ENCODE peak calls at places on chromosomes 11 and 22, in six cellular contexts. One of them, this sample, is unnamed.

GRCh38 chr11:64894812-64895452 is 16.5 kb upstream of the EHD1 start:
- DNase-seq in H1: no peak
- DNase-seq in GM12878: no peak
- DNase-seq in transverse colon: no peak
- DNase-seq in stomach: no peak
- DNase-seq in suprapubic skin: no peak
- DNase-seq in this sample: no peak

GRCh38 chr11:28107331-28107725 is 628 bp downstream of the KIF18A start:
- DNase-seq in suprapubic skin: no peak
- DNase-seq in GM12878: peak
- DNase-seq in transverse colon: no peak
- DNase-seq in H1: no peak
- DNase-seq in stomach: no peak
- DNase-seq in this sample: no peak

GRCh38 chr11:111633756-111634362 is 31.6 kb downstream of the SIK2 start:
- DNase-seq in transverse colon: no peak
- DNase-seq in H1: no peak
- DNase-seq in suprapubic skin: no peak
- DNase-seq in GM12878: peak
- DNase-seq in stomach: no peak
- DNase-seq in this sample: no peak

GRCh38 chr11:26234451-26234850 is 97.5 kb upstream of the ANO3 start:
- DNase-seq in suprapubic skin: no peak
- DNase-seq in GM12878: no peak
- DNase-seq in H1: no peak
- DNase-seq in transverse colon: no peak
- DNase-seq in stomach: no peak
- DNase-seq in this sample: no peak

GRCh38 chr11:36155770-36156485 is 133.3 kb downstream of the COMMD9 start:
- DNase-seq in GM12878: no peak
- DNase-seq in transverse colon: no peak
- DNase-seq in suprapubic skin: no peak
- DNase-seq in stomach: no peak
- DNase-seq in H1: no peak
- DNase-seq in this sample: no peak

GRCh38 chr11:4459470-4459869 is 10.4 kb downstream of the OR52K2 start:
- DNase-seq in H1: no peak
- DNase-seq in transverse colon: peak
- DNase-seq in GM12878: no peak
- DNase-seq in suprapubic skin: no peak
- DNase-seq in stomach: no peak
- DNase-seq in this sample: no peak

GRCh38 chr11:5618807-5619206 is 6.0 kb upstream of the TRIM34 start:
- DNase-seq in transverse colon: no peak
- DNase-seq in stomach: no peak
- DNase-seq in suprapubic skin: no peak
- DNase-seq in GM12878: no peak
- DNase-seq in H1: no peak
- DNase-seq in this sample: no peak

GRCh38 chr11:61687420-61687819 is 7.2 kb downstream of the DAGLA start:
- DNase-seq in transverse colon: no peak
- DNase-seq in GM12878: no peak
- DNase-seq in H1: no peak
- DNase-seq in suprapubic skin: no peak
- DNase-seq in stomach: no peak
- DNase-seq in this sample: no peak

GRCh38 chr11:7651700-7652099 is 21.6 kb downstream of the CYB5R2 start:
- DNase-seq in GM12878: no peak
- DNase-seq in transverse colon: no peak
- DNase-seq in suprapubic skin: no peak
- DNase-seq in H1: no peak
- DNase-seq in stomach: no peak
- DNase-seq in this sample: no peak

GRCh38 chr22:45310331-45311032 is 748 bp downstream of the FAM118A start:
- DNase-seq in stomach: no peak
- DNase-seq in transverse colon: no peak
- DNase-seq in H1: no peak
- DNase-seq in GM12878: no peak
- DNase-seq in suprapubic skin: no peak
- DNase-seq in this sample: peak

GRCh38 chr22:45042263-45042662 is 32.5 kb upstream of the PHF21B start:
- DNase-seq in suprapubic skin: no peak
- DNase-seq in GM12878: no peak
- DNase-seq in transverse colon: no peak
- DNase-seq in stomach: no peak
- DNase-seq in H1: no peak
- DNase-seq in this sample: no peak

DNA sequence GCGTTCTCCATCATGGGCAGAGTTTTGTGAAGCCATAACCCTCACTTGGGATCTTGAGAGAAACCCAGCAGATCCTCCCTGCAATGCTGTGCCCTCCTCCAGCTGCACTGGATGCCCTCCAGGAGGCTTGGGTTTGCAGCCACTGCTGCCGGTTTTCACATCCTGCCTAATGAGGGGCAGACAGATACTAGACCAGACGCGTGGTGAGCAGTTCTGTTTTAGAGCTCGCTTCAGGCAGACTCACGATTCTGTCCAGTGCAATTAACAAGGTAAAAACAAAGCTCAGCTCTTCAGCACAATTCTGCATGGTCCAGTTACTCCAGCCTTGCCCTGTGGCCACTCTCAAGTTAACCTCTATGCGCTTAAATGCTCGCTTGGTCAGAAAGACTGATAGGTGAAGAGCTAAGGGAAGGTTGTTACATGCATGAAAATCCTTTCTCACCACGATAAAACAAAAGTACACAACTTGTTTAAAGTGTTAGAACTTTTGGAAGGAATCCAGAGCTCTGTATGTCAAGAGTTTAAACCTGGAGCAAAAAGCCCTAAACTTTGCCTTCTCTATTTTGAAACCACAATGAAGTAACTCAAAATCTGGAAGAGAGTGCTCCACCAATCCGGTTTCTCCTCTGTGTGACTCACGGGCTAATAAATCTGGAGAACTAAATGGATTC is 292.3 kb upstream of the FAT3 start:
- DNase-seq in H1: no peak
- DNase-seq in transverse colon: no peak
- DNase-seq in suprapubic skin: no peak
- DNase-seq in stomach: no peak
- DNase-seq in GM12878: no peak
- DNase-seq in this sample: no peak
- TF ChIP-seq POLR2AphosphoS5 in H1: no peak
- TF ChIP-seq POLR2AphosphoS5 in transverse colon: no peak
- TF ChIP-seq POLR2AphosphoS5 in suprapubic skin: no peak
- TF ChIP-seq POLR2AphosphoS5 in stomach: no peak
- TF ChIP-seq POLR2AphosphoS5 in GM12878: no peak
- TF ChIP-seq POLR2AphosphoS5 in this sample: no peak

DNA sequence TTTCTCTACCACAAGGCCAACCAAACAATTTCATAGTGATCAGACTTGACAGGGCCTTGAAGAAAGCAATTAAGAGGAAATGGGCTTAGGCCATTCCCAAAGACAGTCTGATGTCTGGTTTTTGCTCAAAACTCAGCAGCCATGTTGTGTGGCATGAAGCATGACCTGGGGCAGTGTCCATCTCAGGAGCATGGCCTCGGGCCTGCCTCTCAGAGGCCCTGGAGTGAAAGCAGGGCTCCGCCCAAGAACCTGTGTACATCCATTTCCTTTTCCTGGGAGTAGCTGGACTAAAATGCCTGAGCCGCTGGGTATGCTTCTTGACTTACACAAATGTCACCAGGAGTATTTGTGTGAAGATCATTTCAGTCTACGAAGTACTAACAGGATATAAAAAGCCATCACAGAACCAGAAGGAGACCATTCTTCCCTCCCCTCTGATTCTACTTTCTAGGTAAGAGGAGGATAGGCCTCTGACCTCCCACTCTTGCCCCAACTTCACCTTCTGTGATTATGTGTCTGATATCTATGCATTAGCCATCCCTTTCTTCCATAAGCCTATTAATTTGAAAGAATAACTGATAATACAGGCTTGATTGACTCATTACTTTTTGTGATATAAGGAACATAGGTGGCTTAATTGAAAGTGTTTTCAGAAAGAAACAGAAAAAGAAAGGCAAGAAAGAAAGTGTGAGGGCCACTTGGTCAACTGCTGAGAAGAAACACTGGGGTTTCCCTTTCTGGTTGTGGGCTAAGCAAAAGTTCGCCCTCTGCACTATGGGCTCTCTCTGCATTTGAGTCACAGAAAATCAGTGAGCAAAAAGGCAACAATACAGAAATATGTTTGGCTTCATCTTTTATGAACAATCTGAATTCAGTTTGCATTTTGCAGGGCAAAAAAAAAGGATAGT is 188.5 kb upstream of the MTMR2 start:
- DNase-seq in GM12878: peak
- DNase-seq in transverse colon: no peak
- DNase-seq in stomach: no peak
- DNase-seq in suprapubic skin: no peak
- DNase-seq in H1: no peak
- DNase-seq in this sample: no peak
- H3K4me3 ChIP-seq in GM12878: no peak
- H3K4me3 ChIP-seq in transverse colon: no peak
- H3K4me3 ChIP-seq in stomach: no peak
- H3K4me3 ChIP-seq in suprapubic skin: no peak
- H3K4me3 ChIP-seq in H1: no peak
- H3K4me3 ChIP-seq in this sample: no peak

GRCh38 chr11:83056204-83056603 is 15.5 kb downstream of the RAB30 start:
- DNase-seq in H1: no peak
- DNase-seq in transverse colon: no peak
- DNase-seq in suprapubic skin: no peak
- DNase-seq in GM12878: no peak
- DNase-seq in stomach: no peak
- DNase-seq in this sample: no peak

GRCh38 chr11:83054904-83055380 is 16.8 kb downstream of the RAB30 start:
- DNase-seq in stomach: no peak
- DNase-seq in transverse colon: no peak
- DNase-seq in H1: no peak
- DNase-seq in suprapubic skin: no peak
- DNase-seq in GM12878: no peak
- DNase-seq in this sample: no peak

GRCh38 chr11:83054001-83054400 is 17.7 kb downstream of the RAB30 start:
- DNase-seq in suprapubic skin: no peak
- DNase-seq in stomach: no peak
- DNase-seq in H1: no peak
- DNase-seq in GM12878: no peak
- DNase-seq in transverse colon: no peak
- DNase-seq in this sample: no peak

GRCh38 chr11:83047515-83048225 is 24.0 kb downstream of the RAB30 start:
- DNase-seq in stomach: no peak
- DNase-seq in GM12878: no peak
- DNase-seq in transverse colon: no peak
- DNase-seq in suprapubic skin: no peak
- DNase-seq in H1: no peak
- DNase-seq in this sample: no peak

GRCh38 chr11:83051760-83052671 is 19.7 kb downstream of the RAB30 start:
- DNase-seq in stomach: no peak
- DNase-seq in H1: no peak
- DNase-seq in transverse colon: no peak
- DNase-seq in suprapubic skin: no peak
- DNase-seq in GM12878: no peak
- DNase-seq in this sample: peak
- TF ChIP-seq EP300 in stomach: peak
- TF ChIP-seq EP300 in H1: no peak
- TF ChIP-seq EP300 in transverse colon: peak
- TF ChIP-seq EP300 in suprapubic skin: peak
- TF ChIP-seq EP300 in GM12878: no peak
- TF ChIP-seq EP300 in this sample: peak

DNA sequence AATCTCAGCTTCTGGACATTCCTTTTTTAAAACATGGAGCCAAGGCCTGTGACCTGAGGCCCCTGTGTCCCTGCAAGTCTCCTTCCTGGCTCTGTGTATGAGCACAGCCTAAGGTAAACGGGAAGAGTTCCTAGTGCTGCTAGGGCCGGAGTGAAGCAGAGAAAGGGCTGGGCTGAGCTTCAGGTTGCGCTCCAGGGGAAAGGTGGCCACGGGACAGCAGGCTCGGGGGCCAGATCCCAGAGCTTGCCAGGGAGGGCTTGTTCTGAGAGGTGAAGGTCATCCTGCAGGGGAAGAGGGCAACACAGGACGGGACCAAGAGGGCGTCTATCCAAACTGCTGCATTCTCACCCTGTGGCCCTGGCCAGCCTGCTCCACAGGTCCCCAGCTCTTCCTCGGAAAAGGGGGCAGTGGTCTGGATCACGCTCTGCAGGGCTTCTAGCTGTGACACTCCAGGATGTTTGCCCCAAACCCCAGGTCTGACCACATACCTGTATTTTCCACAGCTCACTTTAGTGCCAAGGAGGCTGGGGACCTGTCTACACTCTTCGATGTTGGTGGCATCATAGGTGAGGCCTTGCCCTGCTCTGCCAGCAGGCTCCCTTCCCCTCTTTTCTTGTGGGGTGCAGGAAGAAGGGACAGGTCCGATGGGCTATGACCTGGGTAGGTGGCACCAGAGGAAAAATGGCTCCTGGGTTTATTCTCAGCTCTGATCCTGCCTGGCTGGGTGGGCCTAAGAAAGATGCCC is 20.4 kb downstream of the SLC37A2 start:
- DNase-seq in H1: no peak
- DNase-seq in stomach: no peak
- DNase-seq in GM12878: no peak
- DNase-seq in suprapubic skin: no peak
- DNase-seq in transverse colon: no peak
- DNase-seq in this sample: no peak
- TF ChIP-seq POLR2AphosphoS5 in H1: no peak
- TF ChIP-seq POLR2AphosphoS5 in stomach: no peak
- TF ChIP-seq POLR2AphosphoS5 in GM12878: no peak
- TF ChIP-seq POLR2AphosphoS5 in suprapubic skin: no peak
- TF ChIP-seq POLR2AphosphoS5 in transverse colon: no peak
- TF ChIP-seq POLR2AphosphoS5 in this sample: no peak

This sample was measured in sigmoid colon.